ENCODE peak calls at places on chromosomes 12 and 14, in four cellular contexts. B is CD4-positive, alpha-beta T cell; R is activated T-helper 9 cell treated with anti-CD3 and anti-CD28 coated beads, Interleukin-2, amount 50 U/mL, for 16 hours; V is AG08395. Z is an unnamed sample.

GRCh38 chr14:106436310-106436905 is 910.0 kb downstream of the TMEM121 start:
- DNase-seq in B (peak), R (peak), V (no peak), Z (peak)

GRCh38 chr12:112179936-112180335 is 54.6 kb downstream of the TRAFD1 start:
- DNase-seq in V (no peak), R (no peak), B (no peak), Z (no peak)

GRCh38 chr12:68178184-68178583 is 18.6 kb upstream of the IFNG start:
- DNase-seq in R (no peak), B (no peak), V (no peak), Z (no peak)

GRCh38 chr12:121992059-121992879 is 29.4 kb upstream of the BCL7A start:
- DNase-seq in R (peak), B (peak), V (peak), Z (peak)

GRCh38 chr12:11756022-11756421 is 106.5 kb downstream of the ETV6 start:
- DNase-seq in B (no peak), V (no peak), R (no peak), Z (no peak)

GRCh38 chr12:24778486-24779304 is 170.2 kb downstream of the BCAT1 start:
- DNase-seq in V (peak), B (no peak), R (no peak), Z (no peak)

GRCh38 chr12:25591132-25591531 is 38.0 kb upstream of the LMNTD1 start:
- DNase-seq in V (no peak), B (no peak), R (no peak), Z (no peak)

GRCh38 chr12:106064622-106065021 is 74.1 kb downstream of the NUAK1 start:
- DNase-seq in B (no peak), R (no peak), V (no peak), Z (no peak)

GRCh38 chr14:100305446-100306255 is 593 bp downstream of the SLC25A29 start:
- DNase-seq in V (no peak), R (peak), B (no peak), Z (no peak)

GRCh38 chr14:61452452-61452851 is 131.1 kb downstream of the PRKCH start:
- DNase-seq in B (peak), V (no peak), R (no peak), Z (no peak)

GRCh38 chr14:69050235-69051184 is 71.4 kb upstream of the ACTN1 start:
- DNase-seq in R (no peak), B (no peak), V (peak), Z (no peak)

GRCh38 chr14:102234331-102235264 is 70.4 kb downstream of the MOK start:
- DNase-seq in R (no peak), V (no peak), B (no peak), Z (no peak)

GRCh38 chr12:29891792-29892191 is 108.0 kb upstream of the TMTC1 start:
- DNase-seq in V (no peak), R (no peak), B (no peak), Z (no peak)